ENCODE peak calls at places on chromosomes 12 and 14, in eight cellular contexts. One of them, this sample, is unnamed.

GRCh38 chr12:101086490-101086889 is 123.5 kb downstream of the SLC5A8 start:
- DNase-seq in HuH-7: no peak
- DNase-seq in HuH-7.5: no peak
- DNase-seq in Kasumi-1: no peak
- DNase-seq in spleen: no peak
- DNase-seq in activated CD4-positive, CD25-positive, alpha-beta regulatory T cell treated with anti-CD3 and anti-CD28 coated beads, Interleukin-2, amount 50 U/mL, for 16 hours: no peak
- DNase-seq in left colon: no peak
- DNase-seq in lower leg skin: no peak
- DNase-seq in this sample: no peak

GRCh38 chr14:68374682-68375081 is 418.2 kb downstream of the ZFP36L1 start:
- DNase-seq in HuH-7: no peak
- DNase-seq in HuH-7.5: no peak
- DNase-seq in Kasumi-1: no peak
- DNase-seq in spleen: no peak
- DNase-seq in activated CD4-positive, CD25-positive, alpha-beta regulatory T cell treated with anti-CD3 and anti-CD28 coated beads, Interleukin-2, amount 50 U/mL, for 16 hours: no peak
- DNase-seq in left colon: no peak
- DNase-seq in lower leg skin: no peak
- DNase-seq in this sample: no peak

GRCh38 chr12:27333311-27334009 is 824 bp downstream of the BMAL2 start:
- DNase-seq in HuH-7: peak
- DNase-seq in HuH-7.5: peak
- DNase-seq in Kasumi-1: peak
- DNase-seq in spleen: peak
- DNase-seq in activated CD4-positive, CD25-positive, alpha-beta regulatory T cell treated with anti-CD3 and anti-CD28 coated beads, Interleukin-2, amount 50 U/mL, for 16 hours: no peak
- DNase-seq in left colon: peak
- DNase-seq in lower leg skin: no peak
- DNase-seq in this sample: no peak

GRCh38 chr14:70148911-70149675 is 39.7 kb downstream of the SLC8A3 start:
- DNase-seq in HuH-7: no peak
- DNase-seq in HuH-7.5: no peak
- DNase-seq in Kasumi-1: no peak
- DNase-seq in spleen: no peak
- DNase-seq in activated CD4-positive, CD25-positive, alpha-beta regulatory T cell treated with anti-CD3 and anti-CD28 coated beads, Interleukin-2, amount 50 U/mL, for 16 hours: no peak
- DNase-seq in left colon: no peak
- DNase-seq in lower leg skin: no peak
- DNase-seq in this sample: no peak

GRCh38 chr14:36976571-36977023 is 195.8 kb downstream of the SLC25A21 start:
- DNase-seq in HuH-7: no peak
- DNase-seq in HuH-7.5: no peak
- DNase-seq in Kasumi-1: no peak
- DNase-seq in spleen: no peak
- DNase-seq in activated CD4-positive, CD25-positive, alpha-beta regulatory T cell treated with anti-CD3 and anti-CD28 coated beads, Interleukin-2, amount 50 U/mL, for 16 hours: no peak
- DNase-seq in left colon: no peak
- DNase-seq in lower leg skin: no peak
- DNase-seq in this sample: no peak

GRCh38 chr12:78406776-78407335 is 457.7 kb upstream of the SYT1 start:
- DNase-seq in HuH-7: no peak
- DNase-seq in HuH-7.5: no peak
- DNase-seq in Kasumi-1: no peak
- DNase-seq in spleen: no peak
- DNase-seq in activated CD4-positive, CD25-positive, alpha-beta regulatory T cell treated with anti-CD3 and anti-CD28 coated beads, Interleukin-2, amount 50 U/mL, for 16 hours: no peak
- DNase-seq in left colon: no peak
- DNase-seq in lower leg skin: no peak
- DNase-seq in this sample: no peak

GRCh38 chr12:89140580-89141236 is 211.6 kb downstream of the DUSP6 start:
- DNase-seq in HuH-7: no peak
- DNase-seq in HuH-7.5: no peak
- DNase-seq in Kasumi-1: no peak
- DNase-seq in spleen: no peak
- DNase-seq in activated CD4-positive, CD25-positive, alpha-beta regulatory T cell treated with anti-CD3 and anti-CD28 coated beads, Interleukin-2, amount 50 U/mL, for 16 hours: no peak
- DNase-seq in left colon: no peak
- DNase-seq in lower leg skin: no peak
- DNase-seq in this sample: no peak

GRCh38 chr14:74324945-74325361 is 22.2 kb upstream of the ABCD4 start:
- DNase-seq in HuH-7: peak
- DNase-seq in HuH-7.5: peak
- DNase-seq in Kasumi-1: peak
- DNase-seq in spleen: no peak
- DNase-seq in activated CD4-positive, CD25-positive, alpha-beta regulatory T cell treated with anti-CD3 and anti-CD28 coated beads, Interleukin-2, amount 50 U/mL, for 16 hours: no peak
- DNase-seq in left colon: no peak
- DNase-seq in lower leg skin: no peak
- DNase-seq in this sample: no peak

GRCh38 chr14:64400829-64401459 is 12.8 kb downstream of the MTHFD1 start:
- DNase-seq in HuH-7: no peak
- DNase-seq in HuH-7.5: no peak
- DNase-seq in Kasumi-1: no peak
- DNase-seq in spleen: no peak
- DNase-seq in activated CD4-positive, CD25-positive, alpha-beta regulatory T cell treated with anti-CD3 and anti-CD28 coated beads, Interleukin-2, amount 50 U/mL, for 16 hours: no peak
- DNase-seq in left colon: no peak
- DNase-seq in lower leg skin: no peak
- DNase-seq in this sample: no peak

GRCh38 chr14:68653108-68653507 is 139.8 kb downstream of the ZFP36L1 start:
- DNase-seq in HuH-7: no peak
- DNase-seq in HuH-7.5: no peak
- DNase-seq in Kasumi-1: no peak
- DNase-seq in spleen: no peak
- DNase-seq in activated CD4-positive, CD25-positive, alpha-beta regulatory T cell treated with anti-CD3 and anti-CD28 coated beads, Interleukin-2, amount 50 U/mL, for 16 hours: no peak
- DNase-seq in left colon: no peak
- DNase-seq in lower leg skin: no peak
- DNase-seq in this sample: no peak

GRCh38 chr12:108773798-108774788 is 42.8 kb upstream of the CORO1C start:
- DNase-seq in HuH-7: peak
- DNase-seq in HuH-7.5: peak
- DNase-seq in Kasumi-1: peak
- DNase-seq in spleen: peak
- DNase-seq in activated CD4-positive, CD25-positive, alpha-beta regulatory T cell treated with anti-CD3 and anti-CD28 coated beads, Interleukin-2, amount 50 U/mL, for 16 hours: no peak
- DNase-seq in left colon: peak
- DNase-seq in lower leg skin: peak
- DNase-seq in this sample: no peak

GRCh38 chr12:67456281-67456918 is 187.2 kb downstream of the CAND1 start:
- DNase-seq in HuH-7: no peak
- DNase-seq in HuH-7.5: no peak
- DNase-seq in Kasumi-1: peak
- DNase-seq in spleen: no peak
- DNase-seq in activated CD4-positive, CD25-positive, alpha-beta regulatory T cell treated with anti-CD3 and anti-CD28 coated beads, Interleukin-2, amount 50 U/mL, for 16 hours: no peak
- DNase-seq in left colon: no peak
- DNase-seq in lower leg skin: no peak
- DNase-seq in this sample: no peak

GRCh38 chr12:91091916-91092715 is 19.2 kb downstream of the LUM start:
- DNase-seq in HuH-7: no peak
- DNase-seq in HuH-7.5: no peak
- DNase-seq in Kasumi-1: no peak
- DNase-seq in spleen: no peak
- DNase-seq in activated CD4-positive, CD25-positive, alpha-beta regulatory T cell treated with anti-CD3 and anti-CD28 coated beads, Interleukin-2, amount 50 U/mL, for 16 hours: no peak
- DNase-seq in left colon: no peak
- DNase-seq in lower leg skin: no peak
- DNase-seq in this sample: no peak

GRCh38 chr14:91261986-91262549 is 17.6 kb upstream of the GPR68 start:
- DNase-seq in HuH-7: no peak
- DNase-seq in HuH-7.5: no peak
- DNase-seq in Kasumi-1: no peak
- DNase-seq in spleen: no peak
- DNase-seq in activated CD4-positive, CD25-positive, alpha-beta regulatory T cell treated with anti-CD3 and anti-CD28 coated beads, Interleukin-2, amount 50 U/mL, for 16 hours: no peak
- DNase-seq in left colon: no peak
- DNase-seq in lower leg skin: no peak
- DNase-seq in this sample: no peak

GRCh38 chr14:50037837-50038236 is 78.5 kb downstream of the VCPKMT start:
- DNase-seq in HuH-7: no peak
- DNase-seq in HuH-7.5: no peak
- DNase-seq in Kasumi-1: no peak
- DNase-seq in spleen: no peak
- DNase-seq in activated CD4-positive, CD25-positive, alpha-beta regulatory T cell treated with anti-CD3 and anti-CD28 coated beads, Interleukin-2, amount 50 U/mL, for 16 hours: no peak
- DNase-seq in left colon: no peak
- DNase-seq in lower leg skin: no peak
- DNase-seq in this sample: no peak

GRCh38 chr14:56300495-56300894 is 182.3 kb downstream of the PELI2 start:
- DNase-seq in HuH-7: no peak
- DNase-seq in HuH-7.5: no peak
- DNase-seq in Kasumi-1: no peak
- DNase-seq in spleen: no peak
- DNase-seq in activated CD4-positive, CD25-positive, alpha-beta regulatory T cell treated with anti-CD3 and anti-CD28 coated beads, Interleukin-2, amount 50 U/mL, for 16 hours: no peak
- DNase-seq in left colon: no peak
- DNase-seq in lower leg skin: no peak
- DNase-seq in this sample: no peak

GRCh38 chr12:88247241-88247643 is 105.1 kb downstream of the TMTC3 start:
- DNase-seq in HuH-7: no peak
- DNase-seq in HuH-7.5: no peak
- DNase-seq in Kasumi-1: no peak
- DNase-seq in spleen: no peak
- DNase-seq in activated CD4-positive, CD25-positive, alpha-beta regulatory T cell treated with anti-CD3 and anti-CD28 coated beads, Interleukin-2, amount 50 U/mL, for 16 hours: no peak
- DNase-seq in left colon: no peak
- DNase-seq in lower leg skin: no peak
- DNase-seq in this sample: no peak

GRCh38 chr12:104154286-104154685 is 16.3 kb upstream of the NFYB start:
- DNase-seq in HuH-7: no peak
- DNase-seq in HuH-7.5: no peak
- DNase-seq in Kasumi-1: peak
- DNase-seq in spleen: no peak
- DNase-seq in activated CD4-positive, CD25-positive, alpha-beta regulatory T cell treated with anti-CD3 and anti-CD28 coated beads, Interleukin-2, amount 50 U/mL, for 16 hours: no peak
- DNase-seq in left colon: no peak
- DNase-seq in lower leg skin: no peak
- DNase-seq in this sample: no peak

GRCh38 chr14:67464856-67465255 is 23.7 kb downstream of the TMEM229B start:
- DNase-seq in HuH-7: no peak
- DNase-seq in HuH-7.5: no peak
- DNase-seq in Kasumi-1: no peak
- DNase-seq in spleen: no peak
- DNase-seq in activated CD4-positive, CD25-positive, alpha-beta regulatory T cell treated with anti-CD3 and anti-CD28 coated beads, Interleukin-2, amount 50 U/mL, for 16 hours: no peak
- DNase-seq in left colon: no peak
- DNase-seq in lower leg skin: no peak
- DNase-seq in this sample: no peak

GRCh38 chr14:50334211-50334610 is 22.1 kb downstream of the DMAC2L start:
- DNase-seq in HuH-7: no peak
- DNase-seq in HuH-7.5: no peak
- DNase-seq in Kasumi-1: no peak
- DNase-seq in spleen: no peak
- DNase-seq in activated CD4-positive, CD25-positive, alpha-beta regulatory T cell treated with anti-CD3 and anti-CD28 coated beads, Interleukin-2, amount 50 U/mL, for 16 hours: no peak
- DNase-seq in left colon: no peak
- DNase-seq in lower leg skin: no peak
- DNase-seq in this sample: no peak

GRCh38 chr14:103194256-103195045 is 71.2 kb downstream of the TNFAIP2 start:
- DNase-seq in HuH-7: no peak
- DNase-seq in HuH-7.5: no peak
- DNase-seq in Kasumi-1: no peak
- DNase-seq in spleen: no peak
- DNase-seq in activated CD4-positive, CD25-positive, alpha-beta regulatory T cell treated with anti-CD3 and anti-CD28 coated beads, Interleukin-2, amount 50 U/mL, for 16 hours: no peak
- DNase-seq in left colon: no peak
- DNase-seq in lower leg skin: no peak
- DNase-seq in this sample: no peak

GRCh38 chr14:65957631-65958205 is 528.5 kb upstream of the CCDC196 start:
- DNase-seq in HuH-7: no peak
- DNase-seq in HuH-7.5: no peak
- DNase-seq in Kasumi-1: no peak
- DNase-seq in spleen: no peak
- DNase-seq in activated CD4-positive, CD25-positive, alpha-beta regulatory T cell treated with anti-CD3 and anti-CD28 coated beads, Interleukin-2, amount 50 U/mL, for 16 hours: no peak
- DNase-seq in left colon: no peak
- DNase-seq in lower leg skin: no peak
- DNase-seq in this sample: no peak

GRCh38 chr14:93042968-93043940 is 72.5 kb downstream of the ITPK1 start:
- DNase-seq in HuH-7: peak
- DNase-seq in HuH-7.5: peak
- DNase-seq in Kasumi-1: no peak
- DNase-seq in spleen: no peak
- DNase-seq in activated CD4-positive, CD25-positive, alpha-beta regulatory T cell treated with anti-CD3 and anti-CD28 coated beads, Interleukin-2, amount 50 U/mL, for 16 hours: no peak
- DNase-seq in left colon: peak
- DNase-seq in lower leg skin: peak
- DNase-seq in this sample: no peak

GRCh38 chr12:40692617-40693502 is 621 bp downstream of the CNTN1 start:
- DNase-seq in HuH-7: no peak
- DNase-seq in HuH-7.5: no peak
- DNase-seq in Kasumi-1: no peak
- DNase-seq in spleen: peak
- DNase-seq in activated CD4-positive, CD25-positive, alpha-beta regulatory T cell treated with anti-CD3 and anti-CD28 coated beads, Interleukin-2, amount 50 U/mL, for 16 hours: no peak
- DNase-seq in left colon: no peak
- DNase-seq in lower leg skin: no peak
- DNase-seq in this sample: no peak

GRCh38 chr12:26846419-26846818 is 13.4 kb upstream of the ITPR2 start:
- DNase-seq in HuH-7: no peak
- DNase-seq in HuH-7.5: no peak
- DNase-seq in Kasumi-1: no peak
- DNase-seq in spleen: no peak
- DNase-seq in activated CD4-positive, CD25-positive, alpha-beta regulatory T cell treated with anti-CD3 and anti-CD28 coated beads, Interleukin-2, amount 50 U/mL, for 16 hours: no peak
- DNase-seq in left colon: no peak
- DNase-seq in lower leg skin: no peak
- DNase-seq in this sample: no peak

GRCh38 chr14:73441286-73441685 is 17.1 kb downstream of the NUMB start:
- DNase-seq in HuH-7: no peak
- DNase-seq in HuH-7.5: no peak
- DNase-seq in Kasumi-1: no peak
- DNase-seq in spleen: no peak
- DNase-seq in activated CD4-positive, CD25-positive, alpha-beta regulatory T cell treated with anti-CD3 and anti-CD28 coated beads, Interleukin-2, amount 50 U/mL, for 16 hours: no peak
- DNase-seq in left colon: no peak
- DNase-seq in lower leg skin: no peak
- DNase-seq in this sample: no peak

GRCh38 chr12:11879306-11879705 is 191.4 kb upstream of the BCL2L14 start:
- DNase-seq in HuH-7: no peak
- DNase-seq in HuH-7.5: no peak
- DNase-seq in Kasumi-1: no peak
- DNase-seq in spleen: no peak
- DNase-seq in activated CD4-positive, CD25-positive, alpha-beta regulatory T cell treated with anti-CD3 and anti-CD28 coated beads, Interleukin-2, amount 50 U/mL, for 16 hours: no peak
- DNase-seq in left colon: no peak
- DNase-seq in lower leg skin: no peak
- DNase-seq in this sample: no peak

GRCh38 chr12:130728158-130729058 is 12.3 kb upstream of the RIMBP2 start:
- DNase-seq in HuH-7: no peak
- DNase-seq in HuH-7.5: no peak
- DNase-seq in Kasumi-1: no peak
- DNase-seq in spleen: no peak
- DNase-seq in activated CD4-positive, CD25-positive, alpha-beta regulatory T cell treated with anti-CD3 and anti-CD28 coated beads, Interleukin-2, amount 50 U/mL, for 16 hours: no peak
- DNase-seq in left colon: no peak
- DNase-seq in lower leg skin: no peak
- DNase-seq in this sample: no peak

GRCh38 chr14:90388437-90388836 is 8.4 kb upstream of the CALM1 start:
- DNase-seq in HuH-7: no peak
- DNase-seq in HuH-7.5: no peak
- DNase-seq in Kasumi-1: no peak
- DNase-seq in spleen: no peak
- DNase-seq in activated CD4-positive, CD25-positive, alpha-beta regulatory T cell treated with anti-CD3 and anti-CD28 coated beads, Interleukin-2, amount 50 U/mL, for 16 hours: no peak
- DNase-seq in left colon: peak
- DNase-seq in lower leg skin: no peak
- DNase-seq in this sample: no peak

GRCh38 chr14:95293474-95293873 is 26.2 kb downstream of the CLMN start:
- DNase-seq in HuH-7: no peak
- DNase-seq in HuH-7.5: no peak
- DNase-seq in Kasumi-1: no peak
- DNase-seq in spleen: no peak
- DNase-seq in activated CD4-positive, CD25-positive, alpha-beta regulatory T cell treated with anti-CD3 and anti-CD28 coated beads, Interleukin-2, amount 50 U/mL, for 16 hours: no peak
- DNase-seq in left colon: no peak
- DNase-seq in lower leg skin: no peak
- DNase-seq in this sample: no peak

GRCh38 chr12:30537228-30537627 is 158.4 kb downstream of the IPO8 start:
- DNase-seq in HuH-7: no peak
- DNase-seq in HuH-7.5: no peak
- DNase-seq in Kasumi-1: no peak
- DNase-seq in spleen: no peak
- DNase-seq in activated CD4-positive, CD25-positive, alpha-beta regulatory T cell treated with anti-CD3 and anti-CD28 coated beads, Interleukin-2, amount 50 U/mL, for 16 hours: no peak
- DNase-seq in left colon: no peak
- DNase-seq in lower leg skin: no peak
- DNase-seq in this sample: no peak

GRCh38 chr14:90483117-90483516 is 86.3 kb downstream of the CALM1 start:
- DNase-seq in HuH-7: no peak
- DNase-seq in HuH-7.5: no peak
- DNase-seq in Kasumi-1: no peak
- DNase-seq in spleen: no peak
- DNase-seq in activated CD4-positive, CD25-positive, alpha-beta regulatory T cell treated with anti-CD3 and anti-CD28 coated beads, Interleukin-2, amount 50 U/mL, for 16 hours: no peak
- DNase-seq in left colon: no peak
- DNase-seq in lower leg skin: no peak
- DNase-seq in this sample: no peak

GRCh38 chr12:30969006-30969405 is 42.5 kb downstream of the TSPAN11 start:
- DNase-seq in HuH-7: no peak
- DNase-seq in HuH-7.5: no peak
- DNase-seq in Kasumi-1: no peak
- DNase-seq in spleen: peak
- DNase-seq in activated CD4-positive, CD25-positive, alpha-beta regulatory T cell treated with anti-CD3 and anti-CD28 coated beads, Interleukin-2, amount 50 U/mL, for 16 hours: no peak
- DNase-seq in left colon: no peak
- DNase-seq in lower leg skin: no peak
- DNase-seq in this sample: no peak

GRCh38 chr12:2177003-2177402 is 124.2 kb downstream of the CACNA1C start:
- DNase-seq in HuH-7: no peak
- DNase-seq in HuH-7.5: no peak
- DNase-seq in Kasumi-1: no peak
- DNase-seq in spleen: no peak
- DNase-seq in activated CD4-positive, CD25-positive, alpha-beta regulatory T cell treated with anti-CD3 and anti-CD28 coated beads, Interleukin-2, amount 50 U/mL, for 16 hours: no peak
- DNase-seq in left colon: no peak
- DNase-seq in lower leg skin: no peak
- DNase-seq in this sample: no peak

This sample was measured in central memory CD8-positive, alpha-beta T cell.